ENCODE peak calls at places on chromosome 1, in eight cellular contexts. N is Right ventricle myocardium superior; U is endothelial cell; H is mammary epithelial cell; Z is NCI-H1417; X is cardiac fibroblast; C is activated CD8-positive, alpha-beta memory T cell treated with anti-CD3 and anti-CD28 coated beads, Interleukin-2, amount 10 ng/mL, durations not matched to agents 7 days and 5 days; I is T-cell. B is an unnamed sample.

GRCh38 chr1:25566730-25567341 is 23.4 kb downstream of the LDLRAP1 start:
- DNase-seq in N (peak), U (no peak), H (no peak), Z (peak), X (peak), C (no peak), I (peak), B (no peak)

GRCh38 chr1:94543003-94543402 is 1.4 kb upstream of the F3 start:
- DNase-seq in N (no peak), U (no peak), H (peak), Z (no peak), X (peak), C (no peak), I (no peak), B (no peak)

GRCh38 chr1:25896266-25896665 is 10.0 kb downstream of the STMN1 start:
- DNase-seq in N (no peak), U (no peak), H (no peak), Z (no peak), X (peak), C (no peak), I (no peak), B (no peak)

GRCh38 chr1:248924696-248925532 is 18.9 kb downstream of the PGBD2 start:
- DNase-seq in N (no peak), U (no peak), H (peak), Z (peak), X (peak), C (peak), I (no peak), B (no peak)

GRCh38 chr1:168057921-168058320 is 78.8 kb downstream of the GPR161 start:
- DNase-seq in N (no peak), U (no peak), H (peak), Z (no peak), X (peak), C (no peak), I (no peak), B (no peak)

GRCh38 chr1:206835186-206835585 is 30.2 kb upstream of the IL20 start:
- DNase-seq in N (no peak), U (no peak), H (no peak), Z (no peak), X (no peak), C (no peak), I (no peak), B (no peak)

GRCh38 chr1:172990598-172991215 is 60.0 kb downstream of the TNFSF18 start:
- DNase-seq in N (no peak), U (no peak), H (no peak), Z (no peak), X (peak), C (no peak), I (no peak), B (no peak)

GRCh38 chr1:38084700-38085099 is 38.1 kb upstream of the POU3F1 start:
- DNase-seq in N (peak), U (no peak), H (no peak), Z (peak), X (no peak), C (no peak), I (no peak), B (no peak)

GRCh38 chr1:2204384-2205190 is 10.0 kb upstream of the FAAP20 start:
- DNase-seq in N (peak), U (peak), H (no peak), Z (peak), X (peak), C (no peak), I (no peak), B (peak)

GRCh38 chr1:197995408-197996258 is 78.5 kb downstream of the LHX9 start:
- DNase-seq in N (no peak), U (no peak), H (no peak), Z (no peak), X (no peak), C (no peak), I (no peak), B (no peak)

GRCh38 chr1:198564157-198564556 is 23.7 kb upstream of the ATP6V1G3 start:
- DNase-seq in N (no peak), U (no peak), H (no peak), Z (no peak), X (no peak), C (no peak), I (no peak), B (no peak)

GRCh38 chr1:8015036-8015808 is 10.9 kb downstream of the ERRFI1 start:
- DNase-seq in N (no peak), U (peak), H (peak), Z (peak), X (peak), C (peak), I (no peak), B (no peak)

GRCh38 chr1:14605945-14606344 is 7.5 kb downstream of the KAZN start:
- DNase-seq in N (no peak), U (no peak), H (no peak), Z (no peak), X (no peak), C (no peak), I (no peak), B (no peak)

GRCh38 chr1:228030451-228031201 is 23.8 kb downstream of the WNT3A start:
- DNase-seq in N (no peak), U (no peak), H (no peak), Z (no peak), X (no peak), C (no peak), I (no peak), B (no peak)

GRCh38 chr1:158112994-158113758 is 67.5 kb upstream of the CD1D start:
- DNase-seq in N (peak), U (peak), H (no peak), Z (peak), X (peak), C (no peak), I (peak), B (no peak)

GRCh38 chr1:170407601-170408000 is 124.4 kb upstream of the GORAB start:
- DNase-seq in N (no peak), U (no peak), H (peak), Z (no peak), X (peak), C (no peak), I (no peak), B (no peak)

GRCh38 chr1:97332716-97333115 is 588.1 kb downstream of the DPYD start:
- DNase-seq in N (no peak), U (no peak), H (peak), Z (no peak), X (peak), C (no peak), I (no peak), B (no peak)

GRCh38 chr1:230005040-230005439 is 62.0 kb upstream of the GALNT2 start:
- DNase-seq in N (no peak), U (no peak), H (peak), Z (no peak), X (no peak), C (no peak), I (no peak), B (no peak)

GRCh38 chr1:198699167-198700015 is 60.6 kb downstream of the PTPRC start:
- DNase-seq in N (peak), U (peak), H (peak), Z (peak), X (peak), C (peak), I (peak), B (no peak)

GRCh38 chr1:247415423-247416361 is at the start of gene NLRP3:
- DNase-seq in N (peak), U (no peak), H (peak), Z (no peak), X (no peak), C (peak), I (peak), B (peak)

GRCh38 chr1:44405041-44405803 is at the start of gene RNF220:
- DNase-seq in N (peak), U (peak), H (peak), Z (peak), X (peak), C (peak), I (no peak), B (no peak)